ENCODE peak calls at places on chromosomes 6 and 20, in six cellular contexts. X is B cell; V is nephron progenitor cell; I is lower lobe of right lung; W is heart right ventricle; B is CD8-positive, alpha-beta T cell. F is an unnamed sample.

GRCh38 chr6:35048031-35048613 is 93.0 kb downstream of the TCP11 start:
- DNase-seq in X (no peak), V (no peak), I (no peak), W (no peak), B (no peak), F (no peak)

GRCh38 chr20:17229256-17229655 is 2.4 kb downstream of the PCSK2 start:
- DNase-seq in X (no peak), B (no peak), W (no peak), V (no peak), I (no peak), F (no peak)

GRCh38 chr20:3716195-3716834 is 3.9 kb upstream of the SIGLEC1 start:
- DNase-seq in W (peak), I (peak), V (peak), B (peak), X (peak), F (peak)

GRCh38 chr20:63544958-63545516 is 2.5 kb downstream of the SRMS start:
- DNase-seq in B (no peak), X (no peak), V (no peak), I (no peak), W (no peak), F (no peak)

GRCh38 chr20:49594143-49594928 is 26.4 kb upstream of the PTGIS start:
- DNase-seq in X (no peak), B (no peak), V (no peak), W (peak), I (no peak), F (no peak)

GRCh38 chr20:41969656-41970055 is 351.5 kb upstream of the CHD6 start:
- DNase-seq in I (no peak), B (no peak), X (no peak), W (no peak), V (peak), F (no peak)

GRCh38 chr20:49386848-49387605 is 95.4 kb downstream of the KCNB1 start:
- DNase-seq in W (no peak), X (no peak), B (no peak), V (no peak), I (no peak), F (no peak)

GRCh38 chr20:1505871-1506270 is 14.7 kb upstream of the SIRPB2 start:
- DNase-seq in W (no peak), I (no peak), X (no peak), B (no peak), V (no peak), F (no peak)

GRCh38 chr20:19976595-19977372 is 40.4 kb upstream of the NAA20 start:
- DNase-seq in I (peak), W (peak), V (peak), X (no peak), B (no peak), F (no peak)

GRCh38 chr20:19909696-19910095 is 107.5 kb upstream of the NAA20 start:
- DNase-seq in I (peak), B (no peak), V (no peak), W (peak), X (no peak), F (no peak)

GRCh38 chr20:37265152-37265551 is 3.5 kb upstream of the GHRH start:
- DNase-seq in B (no peak), X (peak), W (no peak), I (no peak), V (no peak), F (peak)

GRCh38 chr20:37189617-37190016 is 10.3 kb upstream of the MROH8 start:
- DNase-seq in W (no peak), B (no peak), V (no peak), X (no peak), I (no peak), F (no peak)

GRCh38 chr20:36481380-36482043 is 59.8 kb upstream of the MYL9 start:
- DNase-seq in V (no peak), B (no peak), W (no peak), X (no peak), I (peak), F (no peak)

GRCh38 chr6:131524695-131525336 is 48.2 kb upstream of the ARG1 start:
- DNase-seq in B (peak), X (no peak), I (no peak), W (no peak), V (no peak), F (no peak)

GRCh38 chr20:44137210-44137781 is 49.7 kb downstream of the JPH2 start:
- DNase-seq in W (peak), V (peak), X (no peak), I (no peak), B (no peak), F (no peak)

GRCh38 chr6:109186012-109186411 is 90.7 kb downstream of the CEP57L1 start:
- DNase-seq in V (no peak), I (no peak), X (no peak), B (no peak), W (no peak), F (no peak)

GRCh38 chr6:170280689-170281045 is 10.2 kb downstream of the DLL1 start:
- DNase-seq in X (no peak), V (no peak), I (no peak), B (peak), W (no peak), F (no peak)

DNA sequence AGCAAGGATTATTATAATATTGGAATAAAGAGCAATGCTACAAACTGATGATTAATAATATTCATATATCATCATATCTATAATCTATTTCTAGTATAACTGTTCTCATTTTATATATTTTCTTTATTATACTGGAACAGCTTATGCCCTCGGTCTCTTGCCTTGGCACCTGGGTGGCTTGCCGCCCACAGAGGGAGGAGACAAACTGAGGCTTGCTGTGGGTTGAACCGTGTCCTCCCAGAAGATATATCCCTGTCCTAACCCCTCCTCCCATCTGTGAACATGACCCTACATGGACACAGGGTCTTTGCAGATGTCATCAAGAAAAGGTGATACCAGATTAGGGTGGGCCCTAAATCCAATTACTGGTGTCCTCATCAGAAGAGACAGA is 4.7 kb downstream of the RNASET2 start:
- DNase-seq in B (no peak), W (no peak), I (no peak), X (no peak), V (no peak), F (no peak)
- TF ChIP-seq CTCF in B (no peak), W (peak), I (no peak), X (peak), V (no peak), F (no peak)

DNA sequence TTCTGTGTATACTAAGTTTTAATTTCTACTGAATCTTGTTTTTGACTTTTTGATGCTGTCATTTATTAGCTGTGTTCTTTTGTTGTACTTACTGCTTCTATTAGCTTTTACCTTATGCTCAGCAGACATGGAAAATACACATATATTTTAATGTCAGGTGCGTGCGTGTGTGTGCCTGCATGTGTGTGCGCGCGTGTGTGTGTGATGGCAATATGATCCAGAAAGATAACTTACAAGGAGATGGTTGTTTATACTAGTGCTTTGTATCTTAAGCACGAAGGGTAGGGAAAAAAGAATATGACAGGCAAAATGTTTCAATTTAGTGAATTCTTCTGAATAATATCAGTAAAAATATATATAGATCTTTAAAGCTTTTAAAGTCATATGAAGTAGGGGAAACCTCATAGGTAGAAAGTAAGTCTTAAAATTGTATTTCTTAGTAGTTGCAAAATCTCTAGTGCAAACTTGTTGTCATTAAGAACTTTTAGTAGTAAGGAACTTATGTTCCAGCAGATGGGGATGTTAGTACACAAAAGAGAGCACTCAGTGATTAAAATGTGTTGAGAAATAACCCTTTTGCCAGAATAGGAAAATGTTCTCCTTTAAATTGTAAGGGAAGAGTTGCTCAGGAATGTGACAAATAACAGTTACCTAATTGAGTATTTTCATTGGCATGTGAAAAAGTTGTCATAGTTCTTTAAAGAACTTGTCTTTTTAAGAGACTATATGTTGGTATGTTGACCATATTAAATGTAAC is 13.2 kb downstream of the QKI start:
- DNase-seq in B (no peak), I (no peak), X (peak), V (no peak), W (no peak), F (no peak)
- TF ChIP-seq CTCF in B (no peak), I (peak), X (peak), V (no peak), W (peak), F (peak)

GRCh38 chr6:31187780-31188194 is 17.3 kb upstream of the POU5F1 start:
- DNase-seq in V (no peak), X (no peak), W (no peak), I (no peak), B (no peak), F (no peak)
- TF ChIP-seq CTCF in V (no peak), X (no peak), W (no peak), I (no peak), B (no peak), F (no peak)

DNA sequence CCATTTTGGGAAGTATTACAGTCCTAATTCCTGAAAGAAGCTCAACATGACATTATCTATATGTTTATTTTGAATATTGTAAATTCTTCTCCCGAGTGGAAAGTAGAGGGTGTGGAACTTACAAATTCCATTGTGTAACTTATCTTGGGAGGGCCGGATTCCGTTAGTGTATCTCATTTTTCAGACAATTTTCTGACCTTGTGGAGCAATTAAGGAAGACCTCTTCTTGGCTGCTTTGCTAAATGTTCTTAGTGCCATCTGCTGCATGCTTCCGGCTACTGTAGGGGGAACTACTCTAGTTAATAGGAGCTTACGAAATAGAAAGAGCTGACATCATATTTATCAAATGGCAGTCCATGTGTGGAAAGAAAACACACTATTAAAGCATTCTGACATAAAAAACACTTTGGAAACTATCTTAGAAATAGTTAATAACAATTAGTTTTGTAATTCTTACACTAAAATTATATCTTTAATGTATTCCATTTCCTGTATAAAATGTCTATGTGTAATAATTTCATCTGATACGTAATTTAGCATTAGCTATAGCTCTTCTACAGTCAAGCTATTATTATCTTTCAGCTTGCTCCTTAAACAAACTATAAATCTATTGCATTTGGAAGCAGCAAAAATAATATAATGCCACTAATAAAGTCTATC is 41.5 kb upstream of the KCNQ5 start:
- DNase-seq in I (no peak), B (no peak), W (no peak), X (peak), V (no peak), F (peak)
- TF ChIP-seq CTCF in I (peak), B (no peak), W (no peak), X (no peak), V (peak), F (peak)